ENCODE peak calls at places on chromosomes 1 and 21, in seven cellular contexts. R, X, E, Y, K, L and C are unnamed samples.

GRCh38 chr1:82491301-82491986 is 690.7 kb downstream of the ADGRL2 start:
- DNase-seq in R (peak), K (no peak), X (peak), Y (peak), L (no peak), E (no peak), C (no peak)

GRCh38 chr21:41604583-41605041 is 96.7 kb upstream of the TMPRSS2 start:
- DNase-seq in Y (no peak), X (no peak), L (no peak), K (no peak), R (no peak), E (no peak), C (no peak)

GRCh38 chr1:60137406-60137805 is 63.8 kb upstream of the C1orf87 start:
- DNase-seq in Y (no peak), R (no peak), E (no peak), X (no peak), K (no peak), L (no peak), C (no peak)

GRCh38 chr1:153277852-153278251 is 18.4 kb downstream of the LORICRIN start:
- DNase-seq in X (no peak), L (no peak), R (no peak), E (peak), Y (no peak), K (no peak), C (no peak)

GRCh38 chr1:37032660-37033354 is 1.5 kb downstream of the GRIK3 start:
- DNase-seq in X (no peak), R (no peak), L (no peak), Y (no peak), E (no peak), K (no peak), C (no peak)

GRCh38 chr21:19065164-19065563 is 661.6 kb upstream of the TMPRSS15 start:
- DNase-seq in R (no peak), E (no peak), Y (no peak), K (no peak), X (no peak), L (no peak), C (no peak)

GRCh38 chr21:41716756-41717155 is 50.1 kb downstream of the RIPK4 start:
- DNase-seq in E (no peak), R (no peak), K (no peak), L (no peak), Y (no peak), X (no peak), C (no peak)

GRCh38 chr1:59504281-59504680 is 207.4 kb downstream of the FGGY start:
- DNase-seq in E (no peak), Y (no peak), K (no peak), X (no peak), L (no peak), R (no peak), C (no peak)

GRCh38 chr1:46594068-46594467 is 10.0 kb downstream of the MKNK1 start:
- DNase-seq in E (no peak), R (no peak), X (no peak), Y (no peak), L (no peak), K (no peak), C (no peak)

GRCh38 chr1:45016767-45017166 is 4.7 kb downstream of the UROD start:
- DNase-seq in R (no peak), E (no peak), K (no peak), X (no peak), Y (no peak), L (no peak), C (no peak)
- TF ChIP-seq CTCF in R (no peak), E (no peak), K (no peak), X (no peak), Y (no peak), L (no peak), C (no peak)

DNA sequence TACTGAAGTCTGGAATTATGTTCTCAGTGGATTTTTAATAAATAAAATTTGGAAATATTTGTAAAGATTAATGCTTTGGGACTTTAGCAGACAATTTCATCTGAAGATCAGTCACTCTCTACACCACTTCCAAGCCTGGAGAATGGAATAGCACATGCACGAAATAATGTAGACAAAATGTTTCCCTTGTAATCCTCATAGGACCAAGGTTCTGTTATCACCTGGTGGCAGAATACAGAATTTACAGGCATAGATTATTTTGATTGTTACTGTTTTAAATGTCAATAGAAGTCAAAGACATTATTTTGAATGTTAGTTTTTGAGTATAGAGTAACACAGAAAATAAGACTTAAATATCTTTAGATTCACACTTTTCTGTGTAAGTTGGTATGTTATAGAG is 9.1 kb upstream of the ELAVL4 start:
- DNase-seq in L (no peak), X (no peak), K (no peak), E (no peak), Y (no peak), R (no peak), C (no peak)
- TF ChIP-seq CTCF in L (no peak), X (no peak), K (no peak), E (no peak), Y (no peak), R (no peak), C (no peak)

DNA sequence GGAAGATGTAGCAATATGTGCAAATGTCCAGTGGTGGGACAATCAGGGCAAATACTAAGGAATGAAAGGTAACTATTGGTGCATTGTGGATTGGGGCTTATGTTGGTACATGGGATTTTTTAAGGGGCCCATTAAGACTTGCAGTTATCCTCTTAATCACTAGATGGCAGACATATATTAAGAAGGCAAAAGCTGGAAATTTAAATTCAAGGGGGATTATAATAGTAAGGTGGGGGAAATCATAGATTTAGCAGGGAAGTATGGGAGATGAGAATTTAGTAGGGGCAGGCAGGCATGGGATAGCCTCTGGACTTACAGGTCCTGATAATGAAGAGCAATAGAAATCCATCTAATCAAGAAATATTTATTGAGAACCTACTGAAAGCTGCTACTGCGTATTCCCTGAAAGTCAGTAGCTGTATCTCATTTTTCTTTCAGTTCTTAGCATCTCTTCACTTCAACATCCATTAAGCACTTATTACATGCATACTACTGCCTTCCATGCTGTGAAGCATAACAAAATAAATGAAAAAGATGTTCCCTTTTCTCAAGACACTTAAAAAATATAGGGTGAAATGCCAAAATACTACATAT is 251.8 kb downstream of the CRB1 start:
- DNase-seq in R (no peak), X (peak), Y (peak), L (no peak), E (peak), K (no peak), C (no peak)
- TF ChIP-seq CTCF in R (peak), X (no peak), Y (peak), L (peak), E (peak), K (peak), C (no peak)

GRCh38 chr1:232990176-232990723 is 39.8 kb downstream of the NTPCR start:
- DNase-seq in X (no peak), L (no peak), E (no peak), R (no peak), K (no peak), Y (no peak), C (no peak)
- TF ChIP-seq CTCF in X (no peak), L (no peak), E (no peak), R (no peak), K (no peak), Y (no peak), C (no peak)

GRCh38 chr1:219071209-219071608 is 102.5 kb upstream of the LYPLAL1 start:
- DNase-seq in X (no peak), Y (no peak), R (no peak), E (no peak), L (no peak), K (no peak), C (no peak)

GRCh38 chr1:219062161-219062560 is 111.5 kb upstream of the LYPLAL1 start:
- DNase-seq in L (no peak), K (no peak), Y (peak), E (no peak), R (no peak), X (peak), C (no peak)

GRCh38 chr1:219066098-219066497 is 107.6 kb upstream of the LYPLAL1 start:
- DNase-seq in Y (no peak), E (no peak), L (no peak), X (no peak), K (no peak), R (no peak), C (no peak)

GRCh38 chr1:219067350-219067712 is 106.3 kb upstream of the LYPLAL1 start:
- DNase-seq in Y (no peak), K (no peak), R (no peak), L (no peak), E (no peak), X (no peak), C (no peak)

DNA sequence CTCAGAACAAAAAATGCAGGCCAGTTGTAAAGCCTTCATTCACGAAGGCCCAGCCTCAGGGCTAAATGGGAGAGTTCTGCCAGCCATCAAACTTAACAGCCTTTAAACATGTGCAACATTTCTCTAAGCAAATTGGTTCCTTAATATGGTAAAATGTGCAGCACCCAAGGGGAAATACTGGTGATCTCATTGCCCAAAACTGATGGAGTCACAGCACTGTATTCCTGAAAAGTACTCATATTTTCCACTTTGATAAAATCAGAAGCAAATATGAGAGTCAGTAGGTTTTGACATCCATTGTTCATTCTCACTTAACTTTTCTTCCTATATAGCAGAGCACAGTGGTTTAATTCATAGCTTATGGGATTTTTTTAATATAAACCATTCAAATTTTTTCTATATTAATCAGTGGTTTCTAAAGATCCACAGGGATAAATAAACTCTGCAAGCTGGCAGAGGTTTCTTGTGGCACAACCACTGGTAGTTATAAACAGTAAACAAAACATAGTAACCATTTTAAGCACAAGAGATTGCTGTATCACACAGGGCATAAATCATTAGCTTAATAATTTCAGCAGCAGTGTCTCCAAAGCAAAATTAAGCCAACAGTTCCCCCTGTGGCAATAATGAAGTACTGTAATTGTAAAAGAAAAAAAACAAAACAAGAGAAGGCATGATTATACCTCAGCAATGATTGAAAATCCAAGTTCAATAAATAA is 106.9 kb upstream of the LYPLAL1 start:
- DNase-seq in Y (peak), X (peak), L (no peak), K (no peak), E (no peak), R (peak), C (no peak)
- TF ChIP-seq CTCF in Y (peak), X (peak), L (peak), K (no peak), E (peak), R (peak), C (no peak)

GRCh38 chr1:166730299-166730888 is 108.9 kb upstream of the POGK start:
- DNase-seq in E (peak), R (no peak), L (no peak), X (peak), Y (no peak), K (no peak), C (no peak)
- TF ChIP-seq CTCF in E (peak), R (no peak), L (no peak), X (no peak), Y (no peak), K (no peak), C (no peak)

GRCh38 chr1:64969305-64970066 is 3.1 kb upstream of the JAK1 start:
- DNase-seq in X (no peak), Y (peak), K (no peak), L (no peak), R (no peak), E (no peak), C (no peak)
- TF ChIP-seq CTCF in X (no peak), Y (no peak), K (no peak), L (no peak), R (no peak), E (no peak), C (no peak)

DNA sequence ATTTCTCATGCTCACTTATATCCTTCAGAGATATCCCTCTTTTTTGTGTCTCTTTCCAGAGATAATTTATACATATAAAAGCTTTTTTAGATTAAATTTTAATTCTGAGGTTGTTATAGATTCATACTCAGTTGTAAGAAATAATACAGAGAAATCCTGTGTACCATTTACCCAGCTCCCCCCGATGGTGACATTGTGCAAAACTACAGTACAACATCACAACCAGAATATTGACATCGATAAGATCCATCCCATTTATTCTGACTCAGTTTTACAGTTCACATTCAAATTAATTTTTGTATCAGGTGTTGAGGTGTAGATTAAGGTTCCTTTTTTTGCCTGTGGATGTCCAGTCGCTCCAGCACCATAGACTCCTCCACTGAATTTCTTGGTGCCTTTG is 14.3 kb downstream of the DMRTB1 start:
- DNase-seq in Y (no peak), R (no peak), E (peak), L (no peak), X (no peak), K (no peak), C (no peak)
- TF ChIP-seq CTCF in Y (peak), R (no peak), E (peak), L (no peak), X (peak), K (peak), C (no peak)

GRCh38 chr1:219432966-219433365 is 179.9 kb downstream of the ZC3H11B start:
- DNase-seq in X (peak), R (peak), E (no peak), K (no peak), Y (peak), L (no peak), C (no peak)
- TF ChIP-seq CTCF in X (no peak), R (no peak), E (no peak), K (no peak), Y (no peak), L (no peak), C (no peak)